ENCODE peak calls at places on chromosomes 3 and 15, in five cellular contexts. C is AG04450, M is H9, L is RWPE1, E is AG10803. S is an unnamed sample.

GRCh38 chr3:168570404-168571173 is 474.9 kb upstream of the GOLIM4 start:
- DNase-seq in C (no peak), E (no peak), L (no peak), M (no peak), S (no peak)

GRCh38 chr15:37252530-37252929 is 152.2 kb upstream of the MEIS2 start:
- DNase-seq in L (no peak), M (no peak), E (no peak), C (no peak), S (no peak)

GRCh38 chr3:62051506-62051905 is 321.8 kb downstream of the FEZF2 start:
- DNase-seq in C (no peak), L (peak), E (peak), M (no peak), S (no peak)

GRCh38 chr3:95971573-95971972 is 842.8 kb upstream of the EPHA6 start:
- DNase-seq in L (no peak), M (no peak), C (no peak), E (peak), S (no peak)

GRCh38 chr3:38985581-38985980 is 66.2 kb downstream of the SCN11A start:
- DNase-seq in E (peak), C (no peak), L (peak), M (no peak), S (no peak)

GRCh38 chr3:74067296-74067695 is 442.6 kb upstream of the PDZRN3 start:
- DNase-seq in E (peak), L (no peak), M (no peak), C (no peak), S (no peak)

GRCh38 chr3:14389133-14390115 is 13.0 kb upstream of the SLC6A6 start:
- DNase-seq in E (peak), C (no peak), L (no peak), M (no peak), S (no peak)

GRCh38 chr15:82874961-82875360 is 65.5 kb downstream of the WHAMM start:
- DNase-seq in C (no peak), M (peak), L (no peak), E (no peak), S (no peak)

GRCh38 chr15:80073197-80073596 is 13.7 kb downstream of the ZFAND6 start:
- DNase-seq in M (no peak), C (no peak), E (no peak), L (no peak), S (no peak)

GRCh38 chr3:8629151-8630021 is 15.2 kb downstream of the SSUH2 start:
- DNase-seq in M (no peak), E (peak), C (peak), L (peak), S (no peak)

GRCh38 chr3:183698760-183699159 is 1.2 kb downstream of the YEATS2 start:
- DNase-seq in C (no peak), E (peak), M (no peak), L (peak), S (no peak)

GRCh38 chr3:176431986-176432385 is 765.3 kb downstream of the TBL1XR1 start:
- DNase-seq in C (no peak), M (no peak), E (peak), L (no peak), S (no peak)

GRCh38 chr3:169295126-169295525 is 368.4 kb downstream of the MECOM start:
- DNase-seq in L (peak), M (no peak), E (peak), C (no peak), S (no peak)

GRCh38 chr15:38652998-38653397 is 88.4 kb upstream of the RASGRP1 start:
- DNase-seq in L (no peak), M (no peak), E (no peak), C (no peak), S (no peak)

GRCh38 chr15:90201150-90201943 is at the start of gene SEMA4B:
- DNase-seq in L (peak), E (no peak), M (peak), C (no peak), S (peak)

GRCh38 chr3:112848196-112848595 is 1.5 kb upstream of the CD200R1L start:
- DNase-seq in M (no peak), E (no peak), L (no peak), C (no peak), S (no peak)

GRCh38 chr3:15315003-15315402 is 17.4 kb downstream of the SH3BP5 start:
- DNase-seq in C (no peak), L (no peak), E (peak), M (no peak), S (no peak)

GRCh38 chr3:38327335-38328009 is 19.1 kb upstream of the XYLB start:
- DNase-seq in M (no peak), E (peak), C (no peak), L (peak), S (no peak)

GRCh38 chr3:196141052-196141865 is 59.4 kb upstream of the TFRC start:
- DNase-seq in E (no peak), C (no peak), L (no peak), M (no peak), S (no peak)

GRCh38 chr3:100710355-100711198 is 1.3 kb downstream of the TFG start:
- DNase-seq in C (no peak), M (peak), E (peak), L (peak), S (peak)

GRCh38 chr15:52862657-52863056 is 72.5 kb upstream of the ONECUT1 start:
- DNase-seq in E (no peak), M (no peak), C (no peak), L (no peak), S (no peak)

GRCh38 chr3:42019144-42019952 is 57.4 kb upstream of the ULK4 start:
- DNase-seq in E (no peak), C (no peak), M (no peak), L (no peak), S (no peak)

GRCh38 chr15:41799488-41799805 is 25.2 kb downstream of the MAPKBP1 start:
- DNase-seq in M (no peak), L (no peak), C (no peak), E (no peak), S (no peak)

GRCh38 chr3:100389025-100389424 is 11.9 kb downstream of the TOMM70 start:
- DNase-seq in E (no peak), C (no peak), L (no peak), M (no peak), S (no peak)

GRCh38 chr3:98986073-98986472 is 84.6 kb upstream of the DCBLD2 start:
- DNase-seq in E (peak), L (peak), C (peak), M (peak), S (no peak)

GRCh38 chr15:85854345-85855097 is 59.8 kb upstream of the KLHL25 start:
- DNase-seq in E (peak), L (peak), M (peak), C (no peak), S (no peak)

GRCh38 chr3:58584690-58585004 is 7.5 kb upstream of the FAM107A start:
- DNase-seq in M (no peak), C (no peak), L (peak), E (no peak), S (no peak)

GRCh38 chr3:31043184-31043819 is 148.8 kb upstream of the GADL1 start:
- DNase-seq in M (no peak), L (peak), E (peak), C (no peak), S (no peak)

GRCh38 chr3:154120903-154121235 is 321 bp upstream of the ARHGEF26 start:
- DNase-seq in L (no peak), E (no peak), M (no peak), C (no peak), S (no peak)

GRCh38 chr15:57554063-57554820 is 37.5 kb upstream of the MYZAP start:
- DNase-seq in E (no peak), L (peak), C (no peak), M (no peak), S (no peak)

GRCh38 chr3:101873619-101874018 is 24.3 kb downstream of the NFKBIZ start:
- DNase-seq in M (no peak), L (no peak), E (no peak), C (peak), S (no peak)

GRCh38 chr3:185082149-185082548 is 70.7 kb downstream of the C3orf70 start:
- DNase-seq in E (no peak), C (no peak), L (no peak), M (no peak), S (no peak)

GRCh38 chr3:59839810-59840515 is 790.1 kb upstream of the CFAP20DC start:
- DNase-seq in C (no peak), M (no peak), E (no peak), L (no peak), S (no peak)

GRCh38 chr3:195250473-195251251 is 20.3 kb downstream of the XXYLT1 start:
- DNase-seq in E (peak), M (no peak), L (no peak), C (no peak), S (no peak)

GRCh38 chr15:65286069-65286703 is 497 bp downstream of the PARP16 start:
- DNase-seq in L (no peak), E (no peak), M (no peak), C (no peak), S (no peak)

GRCh38 chr3:4660936-4661335 is 167.8 kb downstream of the ITPR1 start:
- DNase-seq in E (no peak), C (no peak), L (no peak), M (no peak), S (no peak)

GRCh38 chr3:4655145-4656045 is 162.2 kb downstream of the ITPR1 start:
- DNase-seq in E (no peak), C (no peak), M (no peak), L (no peak), S (no peak)

GRCh38 chr3:4656646-4657318 is 163.6 kb downstream of the ITPR1 start:
- DNase-seq in L (no peak), C (no peak), M (no peak), E (no peak), S (no peak)

DNA sequence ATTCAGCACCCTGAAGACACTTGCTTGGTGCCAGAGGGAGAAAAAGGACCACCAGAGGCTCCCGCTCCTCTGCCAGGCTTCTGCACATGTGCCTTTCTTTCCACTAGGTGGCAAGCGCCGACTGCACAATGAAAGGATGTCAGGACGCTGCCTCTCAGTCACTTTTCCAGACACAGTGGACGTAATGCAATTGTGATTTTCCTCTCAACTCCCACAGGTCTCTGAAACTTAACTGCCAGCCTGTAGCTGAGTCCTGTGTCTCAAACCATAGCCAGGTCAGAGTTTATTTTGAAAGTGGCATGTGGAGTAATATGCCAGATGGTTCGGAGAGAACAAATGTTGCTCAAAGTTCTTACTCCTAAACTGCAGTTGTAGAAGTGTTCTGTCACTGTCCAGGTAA is 162.9 kb downstream of the ITPR1 start:
- DNase-seq in C (peak), L (peak), M (peak), E (peak), S (no peak)
- TF ChIP-seq CTCF in C (peak), L (peak), M (peak), E (peak), S (no peak)

GRCh38 chr3:134628884-134629283 is 21.9 kb downstream of the KY start:
- DNase-seq in L (no peak), E (no peak), C (no peak), M (no peak), S (no peak)

GRCh38 chr3:134627831-134628230 is 23.0 kb downstream of the KY start:
- DNase-seq in L (no peak), M (peak), E (peak), C (no peak), S (no peak)

GRCh38 chr3:134625885-134626741 is 24.7 kb downstream of the KY start:
- DNase-seq in L (no peak), E (no peak), C (no peak), M (peak), S (no peak)

GRCh38 chr3:134625462-134625861 is 25.4 kb downstream of the KY start:
- DNase-seq in L (no peak), C (no peak), M (peak), E (no peak), S (no peak)

DNA sequence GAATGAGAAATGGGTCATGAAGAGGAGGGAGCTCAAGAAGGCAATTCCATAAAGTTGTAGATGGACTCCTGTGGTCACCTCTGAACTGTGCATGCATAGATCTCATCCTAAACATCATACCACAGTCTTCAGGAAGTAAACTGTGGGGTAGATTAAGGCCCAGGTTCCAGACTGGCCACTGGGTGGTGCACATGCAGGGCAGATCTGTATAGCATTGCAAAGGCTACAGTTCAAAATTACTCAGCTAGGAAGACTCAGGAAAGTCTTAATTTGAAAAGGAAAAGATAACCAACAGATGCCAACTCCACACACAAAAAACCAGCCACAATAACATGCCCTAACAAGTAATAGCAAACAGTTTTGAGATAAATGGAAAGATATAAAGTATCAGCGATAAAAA is 20.3 kb downstream of the KY start:
- DNase-seq in M (peak), C (no peak), L (no peak), E (peak), S (no peak)
- TF ChIP-seq CTCF in M (peak), C (peak), L (no peak), E (peak), S (no peak)

GRCh38 chr3:27141668-27142067 is 227.5 kb downstream of the NEK10 start:
- DNase-seq in E (no peak), C (no peak), M (no peak), L (no peak), S (no peak)
- TF ChIP-seq CTCF in E (peak), C (no peak), M (peak), L (no peak), S (no peak)

DNA sequence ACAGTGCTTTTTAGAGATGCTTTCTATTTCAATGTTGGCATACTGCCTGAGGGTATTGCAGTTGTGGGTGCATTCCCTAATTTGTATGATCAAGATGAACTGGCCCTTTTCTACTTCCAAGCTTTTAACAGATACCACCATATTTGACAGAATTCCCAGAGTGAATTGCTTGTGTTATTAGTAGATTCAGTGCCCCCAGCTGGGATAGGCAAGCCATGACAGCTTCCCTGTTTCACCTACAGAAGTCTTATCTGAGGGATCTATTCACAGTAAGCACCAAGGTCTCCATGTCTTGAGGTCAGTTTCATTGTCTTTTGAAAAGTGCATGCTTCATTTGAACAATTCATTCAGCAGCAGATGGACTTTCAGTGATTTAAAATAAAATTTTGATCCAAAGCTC is 68.8 kb upstream of the GOLGA6B start:
- DNase-seq in E (peak), L (no peak), C (no peak), M (no peak), S (no peak)
- TF ChIP-seq CTCF in E (peak), L (peak), C (peak), M (peak), S (no peak)

GRCh38 chr3:186308549-186308948 is 53.5 kb downstream of the DGKG start:
- DNase-seq in M (no peak), E (peak), C (no peak), L (no peak), S (no peak)
- TF ChIP-seq CTCF in M (no peak), E (no peak), C (no peak), L (no peak), S (no peak)

DNA sequence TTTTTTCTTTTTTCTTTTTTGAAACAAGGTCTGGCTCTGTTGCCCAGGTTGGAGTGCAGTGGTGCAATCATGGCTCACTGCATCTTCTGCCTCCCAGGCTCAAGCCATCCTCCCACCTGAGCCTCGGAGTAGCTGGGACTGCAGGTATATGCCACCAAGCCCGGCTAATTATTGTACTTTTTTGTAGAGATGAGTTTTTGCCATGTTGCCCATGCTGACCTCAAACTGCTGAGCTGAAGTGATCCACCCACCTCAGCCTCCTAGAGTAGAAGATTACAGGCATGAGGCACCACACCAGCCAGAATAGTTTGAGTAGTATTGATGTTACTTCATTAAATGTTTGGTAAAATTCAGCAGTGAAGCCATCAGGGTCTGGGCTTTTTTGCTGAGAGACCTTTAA is 251.8 kb downstream of the CADM2 start:
- DNase-seq in M (no peak), E (no peak), L (no peak), C (no peak), S (no peak)
- TF ChIP-seq CTCF in M (no peak), E (no peak), L (no peak), C (no peak), S (no peak)

DNA sequence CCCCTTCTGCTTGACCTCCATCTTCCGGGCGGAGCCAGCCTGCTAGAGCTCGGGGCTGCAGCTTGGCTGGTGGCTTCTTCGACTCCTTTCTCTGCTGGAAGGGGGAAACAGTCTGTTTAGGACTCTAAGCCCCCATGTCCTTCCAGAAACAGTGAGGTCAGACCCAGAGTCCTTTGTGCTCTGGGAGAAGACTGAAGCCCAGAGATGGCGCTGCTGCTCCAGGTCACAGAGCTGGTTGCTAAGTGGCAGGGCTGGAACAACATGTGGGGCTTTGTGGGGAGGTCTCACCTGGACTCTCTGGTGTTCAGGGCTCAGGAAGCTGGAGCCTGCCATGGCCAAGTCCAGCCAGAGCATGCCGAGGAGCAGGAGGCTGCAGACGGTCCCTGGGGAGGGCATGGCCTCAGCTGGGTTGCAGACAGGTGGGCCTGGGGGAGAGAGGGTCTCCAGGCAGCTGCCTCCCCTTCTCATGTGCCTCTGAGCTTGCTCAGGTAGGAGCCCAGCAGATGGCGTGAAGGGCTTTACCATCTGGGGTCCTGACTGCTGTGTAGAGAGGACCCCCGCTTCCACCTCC is 2.9 kb downstream of the GHRL start:
- DNase-seq in L (no peak), E (no peak), M (no peak), C (no peak), S (no peak)
- TF ChIP-seq CTCF in L (no peak), E (no peak), M (no peak), C (no peak), S (no peak)

GRCh38 chr3:47404955-47405790 is 24.4 kb downstream of the PTPN23 start:
- DNase-seq in L (no peak), E (peak), M (no peak), C (no peak), S (no peak)

GRCh38 chr3:47408839-47409229 is 28.0 kb downstream of the PTPN23 start:
- DNase-seq in C (no peak), E (no peak), M (no peak), L (no peak), S (no peak)

GRCh38 chr3:47405820-47406761 is 25.3 kb downstream of the PTPN23 start:
- DNase-seq in C (no peak), M (no peak), E (no peak), L (no peak), S (no peak)

GRCh38 chr3:47407896-47408838 is 27.3 kb downstream of the PTPN23 start:
- DNase-seq in M (no peak), C (no peak), L (no peak), E (no peak), S (no peak)

DNA sequence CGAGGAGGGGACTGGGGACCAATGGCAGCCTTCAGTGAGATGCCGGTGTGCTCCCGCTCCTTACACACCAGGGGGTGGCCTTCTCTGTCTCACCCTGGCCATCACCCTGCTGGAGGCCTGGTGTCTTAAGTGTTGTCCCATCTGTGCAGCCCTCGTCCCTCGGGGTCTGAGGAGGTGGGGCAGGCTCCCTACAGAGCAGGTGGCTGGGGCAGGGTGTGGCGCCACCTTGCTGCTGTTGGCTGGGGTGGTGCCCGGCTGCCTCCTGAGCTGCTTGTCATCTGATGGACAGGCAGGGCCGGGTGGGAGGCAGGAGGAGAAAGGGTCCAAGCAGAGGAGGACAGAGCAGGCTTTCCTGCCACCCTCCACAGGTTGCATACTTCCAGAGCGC is 25.9 kb downstream of the PTPN23 start:
- DNase-seq in C (no peak), E (no peak), L (no peak), M (no peak), S (no peak)
- TF ChIP-seq CTCF in C (no peak), E (no peak), L (no peak), M (peak), S (no peak)

GRCh38 chr3:66800941-66801545 is 197.1 kb upstream of the KBTBD8 start:
- DNase-seq in C (peak), M (no peak), L (no peak), E (no peak), S (no peak)

GRCh38 chr3:66808891-66809578 is 189.1 kb upstream of the KBTBD8 start:
- DNase-seq in L (no peak), C (no peak), E (no peak), M (no peak), S (no peak)

GRCh38 chr3:66803706-66804496 is 194.2 kb upstream of the KBTBD8 start:
- DNase-seq in C (no peak), M (no peak), L (no peak), E (no peak), S (no peak)

GRCh38 chr3:66797916-66798560 is 200.1 kb upstream of the KBTBD8 start:
- DNase-seq in M (peak), C (peak), E (peak), L (no peak), S (no peak)

GRCh38 chr3:66803206-66803605 is 194.9 kb upstream of the KBTBD8 start:
- DNase-seq in C (no peak), L (no peak), E (no peak), M (peak), S (no peak)
- TF ChIP-seq CTCF in C (peak), L (no peak), E (no peak), M (peak), S (no peak)

GRCh38 chr3:172596394-172596706 is 73.1 kb upstream of the TNFSF10 start:
- DNase-seq in L (no peak), M (no peak), E (no peak), C (no peak), S (no peak)
- TF ChIP-seq CTCF in L (peak), M (no peak), E (no peak), C (no peak), S (no peak)

S was measured in activated B cell treated with CpG ODN at 0.5 μM for 24 hours.